ENCODE peak calls at places on chromosome 2, in eight cellular contexts. F is mammary epithelial cell; G is endodermal cell; U is AG04449; M is naive thymus-derived CD4-positive, alpha-beta T cell; Y is skeletal muscle cell; S is coronary artery; J is pancreas. N is an unnamed sample.

GRCh38 chr2:60891175-60891574 is 9.8 kb downstream of the REL start:
- DNase-seq in U (no peak), J (no peak), S (no peak), Y (no peak), M (peak; percentile 27), F (no peak), G (no peak), N (no peak)

GRCh38 chr2:45315881-45316280 is 295.2 kb downstream of the SRBD1 start:
- DNase-seq in F (peak; percentile 33), J (no peak), Y (peak; percentile 81), G (no peak), M (no peak), U (peak; percentile 60), S (no peak), N (no peak)

GRCh38 chr2:31189141-31189540 is 28.2 kb downstream of the CAPN14 start:
- DNase-seq in F (no peak), S (peak; percentile 65), J (no peak), Y (no peak), M (no peak), U (no peak), G (no peak), N (no peak)

GRCh38 chr2:151347904-151348303 is 9.5 kb upstream of the TNFAIP6 start:
- DNase-seq in M (no peak), S (no peak), G (no peak), U (no peak), J (no peak), Y (no peak), F (no peak), N (no peak)

GRCh38 chr2:202096736-202097135 is 23.7 kb downstream of the KIAA2012 start:
- DNase-seq in M (no peak), S (no peak), G (peak; percentile 76), F (no peak), J (no peak), Y (peak; percentile 81), U (no peak), N (no peak)

GRCh38 chr2:73933194-73933593 is 6.5 kb downstream of the DGUOK start:
- DNase-seq in U (no peak), Y (no peak), G (no peak), F (peak; percentile 39), S (no peak), M (no peak), J (no peak), N (no peak)

GRCh38 chr2:60708630-60709320 is 47.3 kb upstream of the PAPOLG start:
- DNase-seq in J (no peak), G (no peak), U (no peak), M (no peak), F (no peak), S (no peak), Y (no peak), N (no peak)

GRCh38 chr2:29075894-29076700 is 1.8 kb upstream of the PCARE start:
- DNase-seq in S (no peak), U (no peak), J (no peak), F (no peak), Y (no peak), G (no peak), M (no peak), N (no peak)

GRCh38 chr2:28134262-28134812 is 243.8 kb downstream of the BABAM2 start:
- DNase-seq in Y (no peak), J (peak; percentile 66), S (no peak), G (no peak), M (peak; percentile 23), U (no peak), F (peak; percentile 34), N (no peak)

GRCh38 chr2:134425723-134426496 is 172.0 kb downstream of the MGAT5 start:
- DNase-seq in G (no peak), J (no peak), U (no peak), S (no peak), Y (no peak), F (no peak), M (no peak), N (no peak)

GRCh38 chr2:42168459-42169099 is 574 bp upstream of the EML4 start:
- DNase-seq in S (no peak), J (no peak), Y (no peak), U (no peak), G (no peak), F (no peak), M (no peak), N (no peak)

GRCh38 chr2:96264656-96265348 is 995 bp downstream of the TMEM127 start:
- DNase-seq in U (no peak), Y (no peak), M (no peak), F (no peak), J (peak; percentile 61), S (no peak), G (peak; percentile 62), N (no peak)

GRCh38 chr2:172198908-172199307 is 96.2 kb upstream of the DLX2 start:
- DNase-seq in S (no peak), G (no peak), J (no peak), Y (no peak), F (peak; percentile 79), M (no peak), U (no peak), N (no peak)

GRCh38 chr2:229339613-229340012 is 68.5 kb upstream of the PID1 start:
- DNase-seq in Y (no peak), U (no peak), F (no peak), S (no peak), M (no peak), G (no peak), J (no peak), N (no peak)

GRCh38 chr2:30113617-30114293 is 33.1 kb upstream of the YPEL5 start:
- DNase-seq in J (no peak), M (no peak), G (no peak), Y (peak; percentile 66), U (peak; percentile 92), S (no peak), F (peak; percentile 78), N (no peak)

GRCh38 chr2:108858894-108859293 is 72.3 kb downstream of the CCDC138 start:
- DNase-seq in J (no peak), M (no peak), S (no peak), G (no peak), Y (no peak), F (peak; percentile 46), U (no peak), N (no peak)

GRCh38 chr2:68429311-68429826 is 37.7 kb downstream of the FBXO48 start:
- DNase-seq in S (no peak), G (no peak), Y (no peak), U (no peak), J (no peak), F (no peak), M (no peak), N (no peak)

GRCh38 chr2:108165750-108166149 is 74.0 kb upstream of the SULT1C3 start:
- DNase-seq in J (no peak), G (no peak), M (no peak), Y (no peak), F (no peak), U (no peak), S (no peak), N (peak; percentile 5)

GRCh38 chr2:147214900-147215299 is 629.9 kb upstream of the ACVR2A start:
- DNase-seq in Y (no peak), J (no peak), F (no peak), G (no peak), M (no peak), S (no peak), U (no peak), N (no peak)

GRCh38 chr2:80238692-80239469 is 65.7 kb downstream of the LRRTM1 start:
- DNase-seq in F (no peak), G (peak; percentile 84), J (peak; percentile 30), Y (peak; percentile 3), U (no peak), M (peak; percentile 0), S (no peak), N (peak; percentile 37)

GRCh38 chr2:136767030-136767429 is 1.7 kb downstream of the THSD7B start:
- DNase-seq in S (no peak), M (no peak), U (no peak), F (no peak), Y (no peak), G (no peak), J (no peak), N (no peak)

GRCh38 chr2:176156959-176157498 is at the start of gene HOXD3:
- DNase-seq in Y (no peak), J (no peak), F (no peak), G (peak; percentile 46), M (no peak), S (no peak), U (no peak), N (no peak)
- H3K4me3 ChIP-seq in Y (peak within 1 kb of the TSS; percentile 22), J (no peak within 1 kb of the TSS), F (no peak within 1 kb of the TSS), G (peak within 1 kb of the TSS; percentile 61), M (no peak within 1 kb of the TSS), S (peak within 1 kb of the TSS; percentile 13), U (peak within 1 kb of the TSS; percentile 57), N (no peak within 1 kb of the TSS)

DNA sequence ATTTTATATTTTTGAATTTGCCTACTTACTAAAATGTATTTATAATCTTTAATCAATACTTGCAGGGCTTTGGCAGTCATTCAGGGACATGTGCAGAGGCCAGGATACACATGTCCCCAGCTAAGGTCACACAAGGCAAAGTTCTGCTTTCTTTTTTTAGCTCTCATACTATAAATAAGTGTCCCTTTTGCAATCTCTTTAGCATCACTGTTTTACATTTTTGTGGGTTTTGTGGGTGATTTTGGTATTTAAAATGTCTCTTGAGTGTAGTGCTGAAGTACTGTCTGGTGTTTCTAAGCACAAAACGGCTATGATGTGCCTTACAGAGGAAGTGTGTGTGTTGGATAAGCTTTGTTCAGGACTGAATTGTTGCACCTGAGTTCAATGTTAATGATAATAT is 309.0 kb upstream of the GULP1 start:
- DNase-seq in G (no peak), U (peak; percentile 78), F (peak; percentile 56), M (no peak), Y (peak; percentile 78), S (no peak), J (peak; percentile 35), N (no peak)
- H3K4me3 ChIP-seq in G (no peak overlapping the region), U (no peak overlapping the region), F (no peak overlapping the region), M (no peak overlapping the region), Y (no peak overlapping the region), S (no peak overlapping the region), J (no peak overlapping the region), N (no peak overlapping the region)

GRCh38 chr2:237488295-237488694 is 1.2 kb downstream of the MLPH start:
- DNase-seq in F (no peak), G (no peak), Y (no peak), M (no peak), S (no peak), J (no peak), U (no peak), N (no peak)
- H3K4me3 ChIP-seq in F (no peak overlapping the region), G (no peak overlapping the region), Y (peak overlapping the region; percentile 79), M (no peak overlapping the region), S (no peak overlapping the region), J (no peak overlapping the region), U (peak overlapping the region; percentile 78), N (no peak overlapping the region)

GRCh38 chr2:10234013-10234306 is 68.7 kb upstream of the HPCAL1 start:
- DNase-seq in Y (no peak), M (no peak), U (no peak), S (no peak), F (no peak), J (no peak), G (peak; percentile 35), N (no peak)
- H3K4me3 ChIP-seq in Y (no peak overlapping the region), M (no peak overlapping the region), U (no peak overlapping the region), S (no peak overlapping the region), F (no peak overlapping the region), J (no peak overlapping the region), G (no peak overlapping the region), N (no peak overlapping the region)

DNA sequence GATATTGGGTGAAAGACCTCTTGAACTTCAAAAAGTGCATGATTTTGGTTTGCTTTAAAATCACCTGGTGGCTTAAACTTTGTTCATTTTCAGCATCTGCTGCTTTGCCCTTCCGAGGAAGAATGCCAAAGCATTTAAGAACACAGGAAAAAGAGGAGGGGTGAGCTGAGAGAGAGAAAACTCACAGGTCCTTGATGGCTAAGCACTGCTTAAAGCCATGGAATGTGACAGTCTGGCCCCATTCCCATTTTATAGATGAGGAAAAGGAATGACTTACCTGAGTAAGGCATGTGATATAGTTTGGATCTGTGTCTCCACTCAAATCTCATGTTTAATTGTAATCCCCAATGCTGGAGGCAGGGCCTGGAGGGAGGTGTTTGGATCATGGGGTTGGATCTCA is 58.1 kb downstream of the KCNS3 start:
- DNase-seq in F (no peak), M (no peak), U (no peak), S (no peak), J (no peak), Y (no peak), G (no peak), N (no peak)
- H3K4me3 ChIP-seq in F (no peak overlapping the region), M (no peak overlapping the region), U (no peak overlapping the region), S (no peak overlapping the region), J (no peak overlapping the region), Y (no peak overlapping the region), G (no peak overlapping the region), N (no peak overlapping the region)